ENCODE peak calls at places on chromosomes 7 and 10, in nine cellular contexts. X is dorsolateral prefrontal cortex, Y is uterus, Q is psoas muscle, L is astrocyte, V is heart left ventricle, O is brain microvascular endothelial cell, E is adrenal gland, M is left lung. C is an unnamed sample.

GRCh38 chr10:130495116-130495862 is 359.1 kb downstream of the GLRX3 start:
- DNase-seq in E (no peak), L (no peak), Q (no peak), V (no peak), X (no peak), M (peak), O (no peak), Y (no peak), C (no peak)

GRCh38 chr10:73060738-73061635 is 35.7 kb downstream of the P4HA1 start:
- DNase-seq in Y (no peak), L (no peak), E (no peak), M (no peak), X (no peak), V (no peak), Q (no peak), O (no peak), C (no peak)

GRCh38 chr7:151311294-151311864 is 30.2 kb upstream of the NUB1 start:
- DNase-seq in X (no peak), Q (no peak), M (no peak), E (no peak), Y (no peak), V (no peak), L (no peak), O (no peak), C (no peak)

GRCh38 chr10:33113111-33113856 is 155.3 kb upstream of the ITGB1 start:
- DNase-seq in V (no peak), Y (no peak), M (no peak), X (no peak), Q (no peak), E (no peak), O (peak), L (peak), C (no peak)

GRCh38 chr10:16646474-16647059 is 124.9 kb upstream of the C1QL3 start:
- DNase-seq in E (no peak), Q (no peak), Y (no peak), L (peak), O (no peak), M (no peak), X (no peak), V (no peak), C (no peak)

GRCh38 chr10:71821909-71822763 is 28.9 kb downstream of the PSAP start:
- DNase-seq in X (no peak), E (no peak), L (peak), M (no peak), Y (no peak), O (peak), V (no peak), Q (no peak), C (no peak)

GRCh38 chr7:4771737-4772136 is 3.7 kb upstream of the AP5Z1 start:
- DNase-seq in M (peak), X (no peak), Q (no peak), L (no peak), V (no peak), E (no peak), O (no peak), Y (no peak), C (no peak)

GRCh38 chr10:84194424-84195043 is at the start of gene CDHR1:
- DNase-seq in O (no peak), L (no peak), Y (no peak), X (no peak), Q (no peak), E (no peak), V (peak), M (no peak), C (peak)

GRCh38 chr7:138161600-138162081 is 85.4 kb downstream of the AKR1D1 start:
- DNase-seq in O (peak), V (peak), E (peak), X (peak), Y (peak), L (peak), M (no peak), Q (peak), C (peak)

GRCh38 chr10:33335550-33335799 is 1.0 kb upstream of the NRP1 start:
- DNase-seq in X (no peak), Y (no peak), M (peak), V (no peak), Q (no peak), E (no peak), L (no peak), O (no peak), C (no peak)

GRCh38 chr10:52956861-52957260 is 184.3 kb upstream of the MBL2 start:
- DNase-seq in L (peak), M (no peak), E (no peak), Q (no peak), Y (no peak), V (no peak), X (no peak), O (no peak), C (no peak)

GRCh38 chr7:21504021-21504420 is 38.8 kb upstream of the DNAH11 start:
- DNase-seq in Q (no peak), O (no peak), Y (no peak), V (no peak), E (no peak), X (no peak), M (no peak), L (no peak), C (no peak)

GRCh38 chr7:22821702-22822485 is 755 bp downstream of the TOMM7 start:
- DNase-seq in O (no peak), L (no peak), E (peak), M (no peak), V (no peak), X (peak), Q (no peak), Y (no peak), C (no peak)

GRCh38 chr10:13698217-13698616 is 111.5 kb downstream of the PRPF18 start:
- DNase-seq in M (no peak), V (no peak), E (no peak), O (no peak), Q (no peak), X (no peak), L (no peak), Y (no peak), C (no peak)

GRCh38 chr7:99102809-99103690 is 40.9 kb downstream of the SMURF1 start:
- DNase-seq in L (peak), O (peak), E (no peak), V (no peak), X (no peak), Q (no peak), Y (no peak), M (no peak), C (no peak)

GRCh38 chr7:1458676-1459511 is at the start of gene MICALL2:
- DNase-seq in Q (peak), E (peak), L (peak), X (peak), V (peak), Y (peak), O (peak), M (peak), C (peak)

GRCh38 chr7:24123061-24123460 is 160.9 kb upstream of the NPY start:
- DNase-seq in V (no peak), E (no peak), Q (no peak), L (peak), M (no peak), X (no peak), Y (no peak), O (no peak), C (no peak)

GRCh38 chr7:67593807-67594206 is 597.2 kb downstream of the TYW1 start:
- DNase-seq in L (no peak), E (no peak), X (no peak), O (no peak), M (no peak), Y (no peak), Q (no peak), V (no peak), C (no peak)

GRCh38 chr10:58576736-58577366 is 64.2 kb downstream of the BICC1 start:
- DNase-seq in Q (no peak), X (no peak), L (no peak), M (no peak), V (no peak), E (no peak), O (no peak), Y (no peak), C (no peak)

DNA sequence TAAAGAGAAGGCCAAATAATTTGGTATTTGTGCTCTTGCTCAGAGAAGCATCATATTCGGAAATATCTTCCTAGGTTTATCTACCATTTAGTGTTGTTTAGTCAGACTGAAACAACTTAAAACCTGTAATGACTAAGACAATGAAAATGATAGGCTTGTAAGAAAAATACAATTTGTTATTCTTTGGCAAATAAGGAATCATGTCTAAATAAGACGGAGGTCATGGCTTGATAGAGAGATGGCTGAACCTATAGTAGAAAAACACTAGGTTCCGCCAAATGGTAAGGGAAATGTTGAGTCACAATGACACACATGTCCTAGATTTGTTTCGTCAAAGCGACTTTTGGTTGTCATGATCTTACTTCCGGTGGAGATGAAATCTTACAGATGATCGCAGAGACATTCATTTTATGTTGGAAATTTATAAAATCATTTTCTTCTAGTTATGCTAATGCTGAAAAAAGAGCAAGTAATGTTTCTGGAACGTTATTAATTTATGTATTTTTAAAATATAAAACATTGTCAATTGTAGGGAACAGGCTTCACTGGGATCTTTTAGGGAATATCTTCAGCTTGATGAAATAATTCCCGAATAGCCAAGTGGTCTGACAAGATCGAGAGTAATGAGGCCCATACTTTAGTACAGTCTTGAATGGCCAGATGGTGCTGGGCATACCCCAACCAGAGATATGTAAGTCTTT is 1.0 kb downstream of the SRGN start:
- DNase-seq in L (peak), Q (no peak), E (no peak), O (peak), M (no peak), Y (no peak), X (no peak), V (no peak), C (peak)
- H3K27ac ChIP-seq in L (peak), Q (peak), E (peak), O (peak), M (peak), Y (peak), X (peak), V (peak), C (peak)

GRCh38 chr10:122515022-122515424 is 45.5 kb upstream of the DMBT1 start:
- DNase-seq in M (no peak), O (no peak), Q (no peak), V (no peak), E (no peak), Y (no peak), X (peak), L (peak), C (no peak)
- TF ChIP-seq CTCF in M (no peak), O (no peak), Q (no peak), V (no peak), E (no peak), Y (no peak), X (no peak), L (no peak), C (no peak)

GRCh38 chr10:23453465-23453864 is 14.6 kb downstream of the OTUD1 start:
- DNase-seq in X (no peak), Q (no peak), L (no peak), M (no peak), O (no peak), E (no peak), Y (no peak), V (no peak), C (no peak)

GRCh38 chr10:23461557-23461956 is 22.7 kb downstream of the OTUD1 start:
- DNase-seq in Q (no peak), V (no peak), Y (no peak), L (no peak), M (no peak), E (no peak), X (no peak), O (no peak), C (no peak)

GRCh38 chr10:23459323-23459939 is 20.6 kb downstream of the OTUD1 start:
- DNase-seq in O (no peak), Q (no peak), Y (no peak), E (no peak), M (no peak), X (no peak), V (no peak), L (no peak), C (no peak)

GRCh38 chr10:23452010-23452655 is 13.3 kb downstream of the OTUD1 start:
- DNase-seq in X (no peak), E (no peak), O (no peak), Q (no peak), L (no peak), Y (no peak), M (no peak), V (no peak), C (no peak)

DNA sequence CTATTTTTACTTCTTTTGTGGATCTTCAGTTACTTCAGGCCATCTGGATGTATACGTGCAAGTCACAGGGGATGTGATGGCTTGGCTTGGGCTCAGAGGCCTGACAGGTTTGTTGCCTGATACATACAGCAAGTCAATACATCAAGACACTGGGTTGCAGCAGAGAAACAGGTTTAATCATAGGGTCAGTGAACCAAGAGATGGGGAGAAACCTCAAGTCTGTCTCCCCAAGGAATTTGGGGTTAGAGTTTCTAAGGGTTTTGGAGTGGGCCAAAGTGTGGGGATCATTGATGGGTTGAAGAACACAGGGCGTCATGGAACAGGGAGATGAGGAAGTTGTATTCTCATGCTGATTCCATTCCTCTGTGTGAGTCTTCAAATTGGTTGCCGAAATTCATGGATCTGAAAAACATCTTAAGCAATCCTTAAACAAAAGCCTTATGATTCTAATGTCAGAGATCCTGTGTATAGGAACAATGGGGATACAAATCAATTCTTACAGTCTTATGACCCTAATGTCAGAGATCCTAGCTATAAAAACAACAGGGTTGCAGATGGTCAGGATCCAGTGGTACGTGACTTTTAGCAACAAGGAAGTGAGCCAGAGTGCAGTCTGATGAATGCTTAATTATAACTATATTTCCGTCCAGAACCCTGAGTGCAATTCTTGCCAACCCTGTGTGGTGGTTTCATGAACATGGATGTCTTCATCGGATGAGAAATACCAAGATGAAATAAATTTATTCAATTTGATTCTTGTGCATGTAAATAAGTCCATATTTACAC is 18.9 kb downstream of the OTUD1 start:
- DNase-seq in L (no peak), E (no peak), Y (no peak), M (no peak), V (no peak), O (no peak), X (no peak), Q (no peak), C (no peak)
- H3K27ac ChIP-seq in L (no peak), E (no peak), Y (no peak), M (peak), V (no peak), O (no peak), X (no peak), Q (no peak), C (no peak)

GRCh38 chr10:98916751-98917150 is 318.9 kb downstream of the HPSE2 start:
- DNase-seq in V (no peak), Q (no peak), X (no peak), L (no peak), Y (no peak), M (no peak), E (no peak), O (peak), C (no peak)
- TF ChIP-seq CTCF in V (no peak), Q (no peak), X (no peak), L (no peak), Y (no peak), M (no peak), E (no peak), O (no peak), C (no peak)

GRCh38 chr7:117661312-117661711 is 181.5 kb downstream of the CFTR start:
- DNase-seq in X (no peak), M (no peak), E (no peak), O (no peak), Y (no peak), Q (no peak), V (no peak), L (no peak), C (no peak)

GRCh38 chr7:117654780-117655179 is 175.0 kb downstream of the CFTR start:
- DNase-seq in O (no peak), L (no peak), X (no peak), Q (no peak), Y (no peak), M (no peak), E (no peak), V (no peak), C (no peak)

GRCh38 chr7:117656806-117657205 is 177.0 kb downstream of the CFTR start:
- DNase-seq in V (no peak), E (no peak), X (no peak), Y (no peak), L (no peak), M (no peak), Q (no peak), O (no peak), C (no peak)

GRCh38 chr7:117664047-117664446 is 184.2 kb downstream of the CFTR start:
- DNase-seq in M (no peak), O (no peak), E (no peak), V (no peak), X (no peak), Q (no peak), L (no peak), Y (no peak), C (no peak)

DNA sequence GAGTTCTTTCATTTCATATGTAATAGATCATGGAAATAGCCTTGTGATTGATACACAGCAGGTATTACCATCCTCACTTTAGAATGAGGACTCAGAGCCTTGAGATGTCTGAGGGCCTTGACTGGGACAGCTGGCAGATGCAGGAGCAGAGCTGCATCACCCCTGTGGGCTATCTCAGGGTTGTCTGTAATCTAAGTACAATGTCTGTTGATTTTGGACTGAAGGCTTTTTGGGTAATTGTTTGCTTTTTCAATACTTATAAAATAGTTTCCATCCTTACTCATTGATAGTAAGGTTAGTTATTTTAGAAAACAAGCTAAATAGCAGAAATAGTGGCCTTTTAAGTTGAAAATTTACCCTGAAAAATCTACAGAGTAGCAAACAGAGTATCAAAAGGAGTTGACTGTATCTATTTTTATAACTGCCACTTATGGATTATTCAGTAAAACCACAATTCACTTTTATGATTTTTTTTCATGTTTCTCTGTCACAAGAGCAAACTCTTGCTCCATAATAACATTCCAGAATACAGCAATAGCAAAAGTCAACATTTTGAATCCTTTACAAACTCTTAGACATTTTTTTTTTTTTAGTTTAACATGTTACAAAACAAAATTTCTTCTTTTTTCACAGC is 179.7 kb downstream of the CFTR start:
- DNase-seq in Q (no peak), L (peak), O (peak), M (no peak), Y (no peak), V (no peak), E (no peak), X (no peak), C (no peak)
- H3K27ac ChIP-seq in Q (no peak), L (no peak), O (no peak), M (no peak), Y (no peak), V (no peak), E (no peak), X (no peak), C (no peak)

GRCh38 chr7:46786221-46786951 is 795.5 kb downstream of the TNS3 start:
- DNase-seq in V (no peak), Q (no peak), E (no peak), Y (no peak), L (peak), X (no peak), M (no peak), O (peak), C (no peak)
- TF ChIP-seq CTCF in V (no peak), Q (no peak), E (no peak), Y (no peak), L (no peak), X (no peak), M (no peak), O (peak), C (no peak)

GRCh38 chr10:31146496-31147219 is 115.0 kb upstream of the ZNF438 start:
- DNase-seq in O (peak), X (no peak), Q (peak), L (peak), E (peak), V (peak), Y (peak), M (no peak), C (no peak)
- H3K27ac ChIP-seq in O (peak), X (no peak), Q (peak), L (peak), E (no peak), V (peak), Y (peak), M (no peak), C (no peak)

DNA sequence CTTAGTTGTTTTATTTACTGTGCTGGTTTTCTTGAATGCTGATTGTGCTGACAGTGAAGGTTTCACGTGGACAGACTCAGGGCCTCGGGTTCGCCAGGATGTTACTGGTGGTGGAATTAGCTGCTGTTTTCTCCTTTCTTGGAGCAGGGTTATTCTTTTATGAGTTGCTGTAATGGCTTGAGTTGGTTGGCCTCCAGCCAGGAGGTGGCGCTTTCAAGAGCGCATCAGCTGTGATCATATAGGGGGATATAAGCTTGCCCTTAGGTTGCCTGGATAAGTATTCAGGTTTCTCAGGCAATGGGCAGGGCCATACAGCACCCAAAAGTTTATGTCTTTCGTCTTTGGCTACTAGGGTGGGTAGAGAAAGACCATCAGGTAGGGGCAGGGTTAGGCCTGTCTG is 741.3 kb downstream of the PHTF2 start:
- DNase-seq in X (no peak), Q (no peak), M (no peak), E (no peak), V (no peak), Y (no peak), O (no peak), L (no peak), C (no peak)
- TF ChIP-seq CTCF in X (no peak), Q (no peak), M (no peak), E (no peak), V (no peak), Y (no peak), O (no peak), L (no peak), C (no peak)

C was measured in CD4-positive, alpha-beta T cell.